ENCODE peak calls at places on chromosomes 16 and 17, in five cellular contexts. Q is neuronal stem cell, P is mesenchymal stem cell, J is trophoblast cell, N is H1. K is an unnamed sample.

GRCh38 chr16:76265434-76266045 is 11.7 kb upstream of the CNTNAP4 start:
- DNase-seq in J (peak), Q (no peak), P (peak), N (peak), K (peak)

GRCh38 chr16:8720967-8721692 is 46.7 kb downstream of the ABAT start:
- DNase-seq in P (no peak), N (no peak), J (no peak), Q (no peak), K (no peak)

GRCh38 chr16:4954714-4955113 is 3.4 kb upstream of the SEC14L5 start:
- DNase-seq in Q (no peak), N (no peak), J (no peak), P (no peak), K (no peak)

GRCh38 chr17:350706-351435 is 1.7 kb downstream of the RPH3AL start:
- DNase-seq in P (peak), Q (no peak), N (no peak), J (peak), K (peak)

GRCh38 chr17:31508310-31509094 is 117.0 kb downstream of the RAB11FIP4 start:
- DNase-seq in N (no peak), Q (no peak), P (no peak), J (peak), K (peak)

GRCh38 chr16:89170346-89171215 is 967 bp upstream of the CDH15 start:
- DNase-seq in N (peak), Q (no peak), P (no peak), J (no peak), K (peak)

GRCh38 chr16:3652373-3653037 is 2.0 kb upstream of the DNASE1 start:
- DNase-seq in J (no peak), P (no peak), N (no peak), Q (no peak), K (no peak)

GRCh38 chr16:23213831-23214230 is 31.3 kb downstream of the SCNN1G start:
- DNase-seq in J (no peak), N (no peak), Q (no peak), P (no peak), K (no peak)

GRCh38 chr16:648071-648785 is 937 bp upstream of the WDR90 start:
- DNase-seq in P (no peak), N (no peak), J (no peak), Q (no peak), K (peak)

GRCh38 chr16:61419771-61420170 is 616.5 kb downstream of the CDH8 start:
- DNase-seq in Q (no peak), J (no peak), P (no peak), N (no peak), K (no peak)

GRCh38 chr17:79033741-79034501 is 10.0 kb downstream of the C1QTNF1 start:
- DNase-seq in N (no peak), P (no peak), Q (no peak), J (no peak), K (no peak)

GRCh38 chr16:3788711-3789374 is 71.5 kb upstream of the TRAP1 start:
- DNase-seq in N (no peak), Q (no peak), J (no peak), P (no peak), K (no peak)

GRCh38 chr17:38741853-38742421 is 6.2 kb downstream of the PCGF2 start:
- DNase-seq in P (no peak), N (no peak), Q (no peak), J (no peak), K (no peak)

GRCh38 chr16:89324056-89325010 is 106.8 kb downstream of the ZNF778 start:
- DNase-seq in Q (no peak), J (no peak), P (peak), N (no peak), K (no peak)

GRCh38 chr17:6110088-6110487 is 39.9 kb downstream of the WSCD1 start:
- DNase-seq in J (no peak), Q (no peak), N (no peak), P (no peak), K (no peak)
- H2BK12ac ChIP-seq in J (no peak), Q (no peak), N (no peak), P (no peak), K (no peak)

GRCh38 chr16:69444873-69445517 is 20.6 kb downstream of the CYB5B start:
- DNase-seq in P (peak), J (no peak), Q (no peak), N (no peak), K (no peak)
- H2AFZ ChIP-seq in P (no peak), J (no peak), Q (no peak), N (no peak), K (no peak)

DNA sequence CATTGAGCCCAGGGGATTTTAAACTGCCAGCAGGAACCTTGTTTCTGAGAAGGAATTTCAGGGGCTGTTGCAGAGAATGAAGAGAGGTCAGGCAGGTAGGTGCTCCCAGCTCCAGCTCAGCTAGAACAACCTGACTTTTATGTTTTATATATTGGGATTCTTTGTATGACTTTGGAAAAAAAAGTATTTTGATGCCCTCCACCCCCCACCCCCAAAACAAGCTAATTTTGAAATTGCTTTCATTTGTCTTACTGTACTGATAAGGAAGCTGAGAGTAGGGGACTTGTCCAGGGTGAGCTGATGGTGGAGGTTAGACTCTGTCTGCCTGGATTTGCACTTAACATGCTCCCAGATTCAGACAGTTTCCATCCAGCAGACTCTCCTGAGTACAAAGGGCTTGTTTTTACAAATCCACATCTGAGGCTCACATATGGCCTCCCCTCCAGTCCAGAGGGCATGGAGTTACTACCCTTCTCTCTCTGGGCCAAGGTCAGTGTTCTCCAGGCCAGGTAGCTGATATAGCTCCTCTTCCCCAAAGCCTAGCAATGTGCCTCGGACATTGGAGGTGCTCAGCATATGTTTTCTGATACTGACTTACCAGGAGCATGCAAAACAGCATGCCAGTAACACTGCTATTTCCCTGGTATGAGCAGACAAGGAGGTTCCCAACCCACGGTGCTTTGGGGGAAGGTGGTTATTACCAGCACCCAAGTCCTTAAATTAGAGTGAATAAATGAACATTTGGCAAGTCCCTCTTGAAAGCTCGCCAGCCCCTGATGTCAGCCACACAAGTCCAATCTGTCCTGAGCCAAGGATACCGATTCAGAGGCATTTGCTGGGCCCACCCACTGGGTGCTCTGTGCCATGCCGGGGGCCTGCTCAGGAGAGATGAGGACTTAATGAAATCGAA is 11.3 kb downstream of the STX1B start:
- DNase-seq in N (no peak), Q (no peak), J (no peak), P (peak), K (no peak)
- H2BK12ac ChIP-seq in N (no peak), Q (no peak), J (no peak), P (no peak), K (no peak)

GRCh38 chr17:47846741-47847340 is 4.1 kb downstream of the SP6 start:
- DNase-seq in P (no peak), Q (no peak), J (peak), N (no peak), K (peak)
- H2AFZ ChIP-seq in P (no peak), Q (peak), J (no peak), N (no peak), K (no peak)